ENCODE peak calls at places on chromosome 4, in six cellular contexts. F, E, O, L, I and P are unnamed samples.

GRCh38 chr4:185318679-185319078 is 77.0 kb downstream of the LRP2BP start:
- DNase-seq in O (peak), F (no peak), E (no peak), L (peak), I (no peak), P (no peak)

GRCh38 chr4:17561195-17561909 is 15.6 kb upstream of the LAP3 start:
- DNase-seq in I (no peak), O (peak), E (peak), L (no peak), F (no peak), P (peak)

GRCh38 chr4:11397146-11397545 is 31.5 kb downstream of the HS3ST1 start:
- DNase-seq in E (no peak), F (no peak), I (no peak), L (peak), O (no peak), P (no peak)

GRCh38 chr4:25343671-25344070 is 31.1 kb downstream of the ZCCHC4 start:
- DNase-seq in F (no peak), E (no peak), I (no peak), O (peak), L (no peak), P (no peak)

GRCh38 chr4:139728840-139729239 is 63.2 kb downstream of the MGST2 start:
- DNase-seq in E (no peak), O (no peak), F (no peak), I (no peak), L (peak), P (no peak)

GRCh38 chr4:37737456-37737855 is 51.3 kb upstream of the RELL1 start:
- DNase-seq in I (no peak), F (no peak), L (no peak), E (peak), O (peak), P (peak)

GRCh38 chr4:171794528-171794927 is 18.7 kb upstream of the GALNTL6 start:
- DNase-seq in L (no peak), E (no peak), I (no peak), O (no peak), F (no peak), P (no peak)

GRCh38 chr4:181204109-181204508 is 1039.1 kb upstream of the TENM3 start:
- DNase-seq in L (no peak), O (no peak), E (no peak), F (no peak), I (no peak), P (no peak)

GRCh38 chr4:2811830-2812599 is 19.1 kb downstream of the SH3BP2 start:
- DNase-seq in E (peak), I (peak), F (peak), O (peak), L (no peak), P (peak)

GRCh38 chr4:15702941-15703403 is at the start of gene BST1:
- DNase-seq in E (peak), I (peak), L (peak), F (peak), O (peak), P (peak)

GRCh38 chr4:125428832-125429231 is 114.1 kb downstream of the FAT4 start:
- DNase-seq in I (no peak), L (no peak), E (no peak), O (no peak), F (no peak), P (no peak)

GRCh38 chr4:100095729-100096595 is 94.3 kb downstream of the DDIT4L start:
- DNase-seq in L (peak), F (peak), O (peak), I (peak), E (peak), P (peak)

GRCh38 chr4:126144838-126145237 is 830.1 kb downstream of the FAT4 start:
- DNase-seq in F (no peak), E (no peak), L (no peak), O (no peak), I (no peak), P (no peak)

GRCh38 chr4:112170451-112170993 is 25.3 kb downstream of the FAM241A start:
- DNase-seq in O (peak), F (no peak), L (peak), I (no peak), E (peak), P (peak)

GRCh38 chr4:29970626-29971025 is 749.5 kb upstream of the PCDH7 start:
- DNase-seq in L (peak), F (no peak), E (no peak), I (no peak), O (no peak), P (peak)

GRCh38 chr4:1502976-1503375 is 96.7 kb upstream of the NKX1-1 start:
- DNase-seq in E (no peak), I (peak), O (no peak), L (no peak), F (no peak), P (no peak)

GRCh38 chr4:26141916-26142638 is 178.7 kb upstream of the RBPJ start:
- DNase-seq in O (no peak), E (peak), F (no peak), I (no peak), L (peak), P (peak)

GRCh38 chr4:53196872-53197759 is 168.7 kb downstream of the SCFD2 start:
- DNase-seq in E (peak), I (no peak), O (peak), F (no peak), L (peak), P (peak)

GRCh38 chr4:21811576-21811975 is 137.0 kb downstream of the KCNIP4 start:
- DNase-seq in L (no peak), F (no peak), O (peak), I (no peak), E (peak), P (peak)

GRCh38 chr4:166400270-166400894 is 527.3 kb downstream of the TLL1 start:
- DNase-seq in L (no peak), E (no peak), F (no peak), I (no peak), O (no peak), P (no peak)

GRCh38 chr4:125732682-125733081 is 417.9 kb downstream of the FAT4 start:
- DNase-seq in O (no peak), E (no peak), L (no peak), I (no peak), F (no peak), P (no peak)

GRCh38 chr4:138864961-138865720 is 150.4 kb upstream of the NOCT start:
- DNase-seq in I (no peak), F (no peak), E (no peak), O (no peak), L (no peak), P (no peak)

GRCh38 chr4:105967058-105967658 is 71.9 kb downstream of the NPNT start:
- DNase-seq in I (peak), L (no peak), O (no peak), F (no peak), E (no peak), P (no peak)

GRCh38 chr4:38154681-38155588 is 194.7 kb downstream of the PTTG2 start:
- DNase-seq in L (no peak), F (no peak), I (peak), E (peak), O (no peak), P (peak)

GRCh38 chr4:128600410-128600809 is 209.1 kb upstream of the JADE1 start:
- DNase-seq in I (no peak), L (peak), O (no peak), E (peak), F (no peak), P (peak)

GRCh38 chr4:152316969-152317368 is 218.9 kb downstream of the FBXW7 start:
- DNase-seq in E (peak), F (no peak), I (no peak), L (no peak), O (peak), P (peak)

GRCh38 chr4:10611673-10612072 is 72.9 kb downstream of the CLNK start:
- DNase-seq in F (no peak), O (peak), E (peak), I (no peak), L (peak), P (peak)

GRCh38 chr4:73662709-73663546 is 42.7 kb upstream of the RASSF6 start:
- DNase-seq in O (peak), E (peak), I (no peak), L (peak), F (no peak), P (peak)

GRCh38 chr4:47122592-47123291 is 91.4 kb downstream of the GABRB1 start:
- DNase-seq in L (peak), E (peak), I (no peak), F (no peak), O (peak), P (peak)

GRCh38 chr4:93710101-93710846 is 118.3 kb upstream of the ATOH1 start:
- DNase-seq in O (no peak), I (no peak), E (no peak), F (no peak), L (peak), P (no peak)

GRCh38 chr4:41797260-41797659 is 48.7 kb upstream of the PHOX2B start:
- DNase-seq in L (no peak), E (no peak), O (no peak), I (no peak), F (no peak), P (no peak)

DNA sequence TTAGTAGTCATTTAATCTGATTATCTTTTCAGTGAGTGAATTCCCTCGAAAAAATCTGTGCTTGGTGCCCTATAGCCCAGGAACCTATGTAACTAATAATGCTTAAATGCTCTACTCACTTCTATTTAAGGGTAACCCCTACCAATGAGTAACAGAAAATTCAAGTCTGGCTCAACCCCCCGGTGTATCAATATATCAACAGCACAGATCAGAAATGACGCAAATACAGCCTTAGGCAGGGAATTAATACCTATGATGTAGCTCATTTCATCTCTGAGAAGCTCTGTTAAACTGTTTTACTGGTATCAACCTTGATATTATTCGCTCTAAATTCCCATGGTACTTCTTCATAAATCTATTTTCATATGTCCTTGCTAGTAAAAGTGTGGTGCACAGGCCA is 28.6 kb downstream of the PDGFC start:
- DNase-seq in E (no peak), F (no peak), I (no peak), O (no peak), L (no peak), P (no peak)
- H3K4me3 ChIP-seq in E (no peak), F (no peak), I (no peak), O (no peak), L (no peak), P (no peak)

DNA sequence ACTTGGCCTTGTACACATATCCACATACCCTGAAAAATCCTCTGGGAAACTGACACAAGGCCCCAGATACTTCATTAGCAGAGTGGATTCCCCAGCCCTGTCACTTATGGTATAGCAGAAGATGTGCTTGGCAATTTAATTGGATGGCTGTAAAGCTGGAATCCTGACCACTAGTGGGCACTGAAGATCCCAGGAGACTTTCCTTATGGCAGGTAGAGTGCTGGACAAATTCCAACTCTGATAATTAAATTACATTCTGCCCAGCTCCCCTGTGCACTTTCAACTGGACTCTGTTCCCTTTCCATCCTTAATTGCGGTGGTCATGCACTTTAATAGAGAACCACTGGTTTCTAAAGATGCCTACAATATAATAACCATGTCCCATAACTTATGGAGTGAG is 119.8 kb downstream of the DCK start:
- DNase-seq in E (no peak), F (no peak), O (no peak), I (no peak), L (peak), P (no peak)
- TF ChIP-seq CTCF in E (no peak), F (peak), O (peak), I (no peak), L (no peak), P (peak)

GRCh38 chr4:110636677-110637407 is 14.0 kb upstream of the PITX2 start:
- DNase-seq in O (peak), I (no peak), E (peak), L (peak), F (no peak), P (peak)
- H3K4me3 ChIP-seq in O (peak), I (peak), E (peak), L (peak), F (no peak), P (peak)

DNA sequence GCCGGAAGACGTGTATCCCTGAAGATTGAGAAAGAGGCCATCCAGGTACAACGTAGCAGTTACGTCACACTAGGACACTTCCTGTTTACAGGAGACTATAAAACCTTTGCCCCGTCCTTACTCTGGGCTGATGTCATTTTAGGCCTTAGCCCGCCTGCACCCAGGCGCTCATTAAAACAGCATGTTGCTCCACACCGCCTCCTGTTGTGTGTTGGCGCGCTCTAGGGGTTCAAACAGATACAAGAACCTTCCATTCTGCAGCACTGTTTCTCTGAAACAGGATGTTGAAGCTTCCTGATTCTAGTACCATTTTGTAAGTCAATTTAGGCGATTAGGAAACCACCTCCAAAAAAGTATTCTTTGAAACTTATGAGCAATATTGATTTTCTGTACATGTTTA is 722.1 kb downstream of the PCDH7 start:
- DNase-seq in I (no peak), F (no peak), O (no peak), L (no peak), E (no peak), P (no peak)
- TF ChIP-seq CTCF in I (no peak), F (no peak), O (no peak), L (no peak), E (no peak), P (no peak)

DNA sequence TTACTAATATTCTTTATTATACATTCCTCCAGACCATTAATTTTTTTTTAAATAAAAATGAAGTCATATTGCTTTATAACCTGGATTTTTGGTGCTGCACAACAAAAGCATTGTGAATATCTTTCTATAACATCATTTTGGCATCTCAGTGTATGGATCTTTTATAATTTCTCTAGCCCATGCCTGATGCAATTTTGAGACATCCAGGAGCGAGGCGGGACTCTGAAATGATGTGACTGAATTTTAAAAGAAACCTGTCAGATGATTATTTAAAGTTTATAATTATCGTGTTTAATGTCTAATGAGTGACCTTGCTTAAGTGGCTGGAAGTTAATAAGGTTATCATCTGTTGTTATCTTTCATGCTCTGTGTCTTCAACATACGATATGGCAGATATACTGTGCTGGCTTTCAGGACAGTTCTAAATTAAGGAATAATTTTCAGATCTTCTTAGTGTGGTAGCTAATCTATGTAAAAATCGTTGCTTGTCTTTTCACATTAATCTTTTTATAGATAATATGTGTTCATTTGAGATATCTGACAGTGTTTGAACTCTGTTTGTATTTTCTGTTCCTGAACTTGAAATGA is 58.8 kb downstream of the KIT start:
- DNase-seq in F (no peak), L (no peak), O (no peak), I (no peak), E (no peak), P (no peak)
- H3K4me3 ChIP-seq in F (no peak), L (no peak), O (no peak), I (no peak), E (no peak), P (no peak)

GRCh38 chr4:134024251-134024650 is 177.3 kb downstream of the PABPC4L start:
- DNase-seq in L (peak), I (no peak), O (peak), E (no peak), F (no peak), P (peak)
- TF ChIP-seq CTCF in L (peak), I (no peak), O (peak), E (no peak), F (peak), P (peak)